ENCODE peak calls at places on chromosomes 5 and 9, in six cellular contexts. V is germinal center; G is head of caudate nucleus; L is CD4-positive, CD25-positive, alpha-beta regulatory T cell; D is ELR; Q is progenitor cell of endocrine pancreas. R is an unnamed sample.

GRCh38 chr9:38178282-38178681 is 109.3 kb upstream of the SHB start:
- DNase-seq in L (no peak), G (no peak), V (no peak), Q (no peak), D (peak), R (no peak)

GRCh38 chr5:141521244-141521781 is 32.4 kb downstream of the PCDHGC5 start:
- DNase-seq in D (peak), G (peak), V (no peak), L (no peak), Q (no peak), R (no peak)

GRCh38 chr9:98318834-98319478 is 63.5 kb upstream of the TBC1D2 start:
- DNase-seq in G (no peak), L (no peak), D (peak), V (no peak), Q (no peak), R (no peak)

GRCh38 chr9:121318631-121319393 is 50.9 kb downstream of the GSN start:
- DNase-seq in L (no peak), D (no peak), G (no peak), V (no peak), Q (no peak), R (no peak)

GRCh38 chr5:6488021-6488420 is 39.4 kb downstream of the UBE2QL1 start:
- DNase-seq in L (no peak), D (no peak), Q (no peak), V (no peak), G (peak), R (no peak)

GRCh38 chr5:23411200-23411599 is 96.2 kb upstream of the PRDM9 start:
- DNase-seq in Q (no peak), V (no peak), G (no peak), D (no peak), L (no peak), R (peak)

GRCh38 chr9:14306672-14307646 is 7.0 kb downstream of the NFIB start:
- DNase-seq in Q (no peak), G (peak), V (no peak), L (no peak), D (no peak), R (no peak)

GRCh38 chr9:106403081-106403480 is 459.9 kb upstream of the ZNF462 start:
- DNase-seq in V (no peak), D (peak), G (no peak), Q (no peak), L (no peak), R (no peak)

GRCh38 chr9:14383296-14383695 is 69.4 kb upstream of the NFIB start:
- DNase-seq in G (no peak), V (no peak), L (no peak), D (no peak), Q (no peak), R (no peak)

GRCh38 chr5:156310115-156310514 is 16.8 kb upstream of the SGCD start:
- DNase-seq in D (no peak), Q (no peak), V (no peak), L (no peak), G (no peak), R (no peak)

GRCh38 chr9:135181336-135181735 is 93.9 kb downstream of the OLFM1 start:
- DNase-seq in V (no peak), Q (no peak), G (no peak), L (no peak), D (no peak), R (no peak)

GRCh38 chr9:115759411-115759810 is 394.2 kb upstream of the PAPPA start:
- DNase-seq in L (no peak), G (no peak), V (no peak), D (no peak), Q (no peak), R (no peak)

GRCh38 chr5:132497488-132497997 is 7.0 kb upstream of the IRF1 start:
- DNase-seq in Q (no peak), D (peak), G (peak), L (no peak), V (no peak), R (no peak)

GRCh38 chr9:134624827-134625181 is 16.8 kb upstream of the COL5A1 start:
- DNase-seq in V (no peak), D (peak), G (peak), L (no peak), Q (no peak), R (no peak)

GRCh38 chr5:35177783-35178182 is 52.5 kb downstream of the PRLR start:
- DNase-seq in G (no peak), D (no peak), V (no peak), L (no peak), Q (no peak), R (no peak)

GRCh38 chr5:118921946-118922345 is 66.4 kb downstream of the DTWD2 start:
- DNase-seq in L (no peak), V (no peak), D (no peak), Q (no peak), G (no peak), R (no peak)

GRCh38 chr5:160213537-160213936 is 15.8 kb upstream of the FABP6 start:
- DNase-seq in Q (no peak), G (peak), V (peak), L (no peak), D (peak), R (no peak)

GRCh38 chr5:56467176-56467717 is 234.1 kb upstream of the ANKRD55 start:
- DNase-seq in G (no peak), Q (no peak), V (no peak), L (no peak), D (no peak), R (no peak)

GRCh38 chr5:157998021-157998504 is 139.1 kb upstream of the CLINT1 start:
- DNase-seq in D (peak), G (no peak), L (no peak), Q (no peak), V (no peak), R (no peak)

GRCh38 chr5:9715891-9716335 is 85.8 kb upstream of the TAS2R1 start:
- DNase-seq in L (no peak), Q (no peak), V (no peak), D (peak), G (no peak), R (no peak)

GRCh38 chr5:140481758-140482157 is 65.7 kb upstream of the EIF4EBP3 start:
- DNase-seq in Q (no peak), V (no peak), D (peak), G (no peak), L (no peak), R (no peak)

GRCh38 chr5:115602585-115603125 is 376 bp upstream of the TICAM2 start:
- DNase-seq in Q (no peak), G (no peak), V (peak), D (peak), L (no peak), R (no peak)

GRCh38 chr5:159825551-159826051 is 90.7 kb upstream of the ADRA1B start:
- DNase-seq in G (no peak), Q (no peak), V (no peak), D (peak), L (no peak), R (no peak)

GRCh38 chr5:93191016-93191415 is 390.0 kb downstream of the NR2F1-AS1 start:
- DNase-seq in L (no peak), V (no peak), Q (no peak), G (no peak), D (no peak), R (no peak)

GRCh38 chr9:4713849-4714248 is 27.2 kb downstream of the AK3 start:
- DNase-seq in V (no peak), D (no peak), Q (no peak), G (no peak), L (no peak), R (no peak)

GRCh38 chr5:124725622-124726258 is 20.7 kb downstream of the ZNF608 start:
- DNase-seq in L (no peak), G (no peak), V (no peak), Q (no peak), D (no peak), R (no peak)

GRCh38 chr5:141269195-141269594 is 24.0 kb downstream of the PCDHB15 start:
- DNase-seq in D (no peak), L (no peak), Q (no peak), G (no peak), V (no peak), R (no peak)

GRCh38 chr9:98231770-98232478 is 23.5 kb downstream of the TBC1D2 start:
- DNase-seq in V (no peak), G (no peak), D (peak), L (no peak), Q (no peak), R (no peak)

GRCh38 chr5:132019857-132020555 is 8.5 kb upstream of the ACSL6 start:
- DNase-seq in L (peak), D (no peak), V (no peak), Q (no peak), G (no peak), R (no peak)

GRCh38 chr5:132363431-132364112 is 5.9 kb upstream of the SLC22A5 start:
- DNase-seq in V (no peak), G (peak), D (peak), Q (no peak), L (no peak), R (no peak)

GRCh38 chr9:33517373-33517772 is 6.7 kb upstream of the ANKRD18B start:
- DNase-seq in D (peak), Q (no peak), V (no peak), G (peak), L (no peak), R (no peak)

GRCh38 chr5:911601-912000 is 18.9 kb downstream of the TRIP13 start:
- DNase-seq in D (peak), G (no peak), Q (no peak), L (no peak), V (no peak), R (no peak)

GRCh38 chr5:66639036-66639435 is 42.8 kb downstream of the MAST4 start:
- DNase-seq in V (no peak), D (no peak), Q (no peak), G (no peak), L (no peak), R (no peak)

GRCh38 chr5:138641547-138642298 is 66.5 kb upstream of the HSPA9 start:
- DNase-seq in D (peak), V (peak), G (peak), L (peak), Q (peak), R (no peak)

GRCh38 chr9:133992780-133993634 is 883 bp upstream of the VAV2 start:
- DNase-seq in G (peak), Q (peak), D (peak), L (peak), V (peak), R (peak)

GRCh38 chr9:75935606-75936005 is 45.1 kb downstream of the PCSK5 start:
- DNase-seq in L (no peak), D (no peak), V (no peak), G (no peak), Q (no peak), R (no peak)

GRCh38 chr5:58363444-58363843 is 96.4 kb downstream of the PLK2 start:
- DNase-seq in L (no peak), V (no peak), Q (no peak), D (no peak), G (no peak), R (no peak)

GRCh38 chr9:119758241-119758640 is 389.0 kb upstream of the BRINP1 start:
- DNase-seq in V (no peak), G (no peak), Q (no peak), D (no peak), L (no peak), R (no peak)

GRCh38 chr5:168059111-168059510 is 232.3 kb upstream of the WWC1 start:
- DNase-seq in D (no peak), L (no peak), G (no peak), V (no peak), Q (no peak), R (no peak)

R was measured in NCI-H1930.